ENCODE peak calls at places on chromosomes 6 and 20, in eight cellular contexts. One of them, this sample, is unnamed.

GRCh38 chr6:125974214-125974866 is 12.0 kb upstream of the TRMT11 start:
- DNase-seq in Right ventricle myocardium superior: no peak
- DNase-seq in NCI-H2081: peak
- DNase-seq in GM03348: peak
- DNase-seq in GM20000: peak
- DNase-seq in GM23338: peak
- DNase-seq in HFFc6: peak
- DNase-seq in activated CD4-positive, alpha-beta T cell treated with anti-CD3 and anti-CD28 coated beads, Interleukin-2, amount 50 U/mL, for 1 hour: no peak
- DNase-seq in this sample: no peak

GRCh38 chr6:33490198-33490597 is 35.8 kb downstream of the ZBTB9 start:
- DNase-seq in Right ventricle myocardium superior: no peak
- DNase-seq in NCI-H2081: no peak
- DNase-seq in GM03348: no peak
- DNase-seq in GM20000: no peak
- DNase-seq in GM23338: peak
- DNase-seq in HFFc6: no peak
- DNase-seq in activated CD4-positive, alpha-beta T cell treated with anti-CD3 and anti-CD28 coated beads, Interleukin-2, amount 50 U/mL, for 1 hour: no peak
- DNase-seq in this sample: no peak

GRCh38 chr20:2142649-2143048 is 41.0 kb downstream of the STK35 start:
- DNase-seq in Right ventricle myocardium superior: no peak
- DNase-seq in NCI-H2081: no peak
- DNase-seq in GM03348: no peak
- DNase-seq in GM20000: no peak
- DNase-seq in GM23338: no peak
- DNase-seq in HFFc6: no peak
- DNase-seq in activated CD4-positive, alpha-beta T cell treated with anti-CD3 and anti-CD28 coated beads, Interleukin-2, amount 50 U/mL, for 1 hour: no peak
- DNase-seq in this sample: no peak

GRCh38 chr20:44247131-44247571 is at the start of gene GDAP1L1:
- DNase-seq in Right ventricle myocardium superior: no peak
- DNase-seq in NCI-H2081: peak
- DNase-seq in GM03348: no peak
- DNase-seq in GM20000: no peak
- DNase-seq in GM23338: peak
- DNase-seq in HFFc6: no peak
- DNase-seq in activated CD4-positive, alpha-beta T cell treated with anti-CD3 and anti-CD28 coated beads, Interleukin-2, amount 50 U/mL, for 1 hour: no peak
- DNase-seq in this sample: no peak

GRCh38 chr6:70376628-70377027 is 36.7 kb upstream of the FAM135A start:
- DNase-seq in Right ventricle myocardium superior: no peak
- DNase-seq in NCI-H2081: no peak
- DNase-seq in GM03348: no peak
- DNase-seq in GM20000: no peak
- DNase-seq in GM23338: no peak
- DNase-seq in HFFc6: no peak
- DNase-seq in activated CD4-positive, alpha-beta T cell treated with anti-CD3 and anti-CD28 coated beads, Interleukin-2, amount 50 U/mL, for 1 hour: no peak
- DNase-seq in this sample: no peak

GRCh38 chr6:89763550-89763949 is 56.0 kb downstream of the MDN1 start:
- DNase-seq in Right ventricle myocardium superior: no peak
- DNase-seq in NCI-H2081: no peak
- DNase-seq in GM03348: peak
- DNase-seq in GM20000: no peak
- DNase-seq in GM23338: no peak
- DNase-seq in HFFc6: no peak
- DNase-seq in activated CD4-positive, alpha-beta T cell treated with anti-CD3 and anti-CD28 coated beads, Interleukin-2, amount 50 U/mL, for 1 hour: no peak
- DNase-seq in this sample: no peak

GRCh38 chr20:39861381-39861780 is 827.7 kb downstream of the MAFB start:
- DNase-seq in Right ventricle myocardium superior: no peak
- DNase-seq in NCI-H2081: no peak
- DNase-seq in GM03348: no peak
- DNase-seq in GM20000: no peak
- DNase-seq in GM23338: no peak
- DNase-seq in HFFc6: no peak
- DNase-seq in activated CD4-positive, alpha-beta T cell treated with anti-CD3 and anti-CD28 coated beads, Interleukin-2, amount 50 U/mL, for 1 hour: no peak
- DNase-seq in this sample: no peak

GRCh38 chr6:158357570-158358216 is 45.4 kb downstream of the TULP4 start:
- DNase-seq in Right ventricle myocardium superior: no peak
- DNase-seq in NCI-H2081: no peak
- DNase-seq in GM03348: no peak
- DNase-seq in GM20000: peak
- DNase-seq in GM23338: no peak
- DNase-seq in HFFc6: no peak
- DNase-seq in activated CD4-positive, alpha-beta T cell treated with anti-CD3 and anti-CD28 coated beads, Interleukin-2, amount 50 U/mL, for 1 hour: no peak
- DNase-seq in this sample: no peak

GRCh38 chr6:88477411-88477810 is 311.3 kb upstream of the CNR1 start:
- DNase-seq in Right ventricle myocardium superior: no peak
- DNase-seq in NCI-H2081: no peak
- DNase-seq in GM03348: no peak
- DNase-seq in GM20000: no peak
- DNase-seq in GM23338: no peak
- DNase-seq in HFFc6: no peak
- DNase-seq in activated CD4-positive, alpha-beta T cell treated with anti-CD3 and anti-CD28 coated beads, Interleukin-2, amount 50 U/mL, for 1 hour: no peak
- DNase-seq in this sample: no peak

GRCh38 chr6:44678252-44678935 is 290.9 kb downstream of the CDC5L start:
- DNase-seq in Right ventricle myocardium superior: no peak
- DNase-seq in NCI-H2081: no peak
- DNase-seq in GM03348: no peak
- DNase-seq in GM20000: no peak
- DNase-seq in GM23338: no peak
- DNase-seq in HFFc6: no peak
- DNase-seq in activated CD4-positive, alpha-beta T cell treated with anti-CD3 and anti-CD28 coated beads, Interleukin-2, amount 50 U/mL, for 1 hour: no peak
- DNase-seq in this sample: no peak

GRCh38 chr6:163816441-163816840 is 401.9 kb downstream of the QKI start:
- DNase-seq in Right ventricle myocardium superior: no peak
- DNase-seq in NCI-H2081: no peak
- DNase-seq in GM03348: no peak
- DNase-seq in GM20000: no peak
- DNase-seq in GM23338: no peak
- DNase-seq in HFFc6: no peak
- DNase-seq in activated CD4-positive, alpha-beta T cell treated with anti-CD3 and anti-CD28 coated beads, Interleukin-2, amount 50 U/mL, for 1 hour: no peak
- DNase-seq in this sample: no peak

GRCh38 chr20:64111841-64112641 is 4.7 kb upstream of the NPBWR2 start:
- DNase-seq in Right ventricle myocardium superior: peak
- DNase-seq in NCI-H2081: no peak
- DNase-seq in GM03348: no peak
- DNase-seq in GM20000: no peak
- DNase-seq in GM23338: peak
- DNase-seq in HFFc6: no peak
- DNase-seq in activated CD4-positive, alpha-beta T cell treated with anti-CD3 and anti-CD28 coated beads, Interleukin-2, amount 50 U/mL, for 1 hour: no peak
- DNase-seq in this sample: no peak

GRCh38 chr6:149166324-149166723 is 151.2 kb upstream of the TAB2 start:
- DNase-seq in Right ventricle myocardium superior: no peak
- DNase-seq in NCI-H2081: peak
- DNase-seq in GM03348: no peak
- DNase-seq in GM20000: no peak
- DNase-seq in GM23338: no peak
- DNase-seq in HFFc6: no peak
- DNase-seq in activated CD4-positive, alpha-beta T cell treated with anti-CD3 and anti-CD28 coated beads, Interleukin-2, amount 50 U/mL, for 1 hour: no peak
- DNase-seq in this sample: no peak

GRCh38 chr20:61839223-61839911 is 226.3 kb downstream of the TAF4 start:
- DNase-seq in Right ventricle myocardium superior: no peak
- DNase-seq in NCI-H2081: no peak
- DNase-seq in GM03348: no peak
- DNase-seq in GM20000: no peak
- DNase-seq in GM23338: no peak
- DNase-seq in HFFc6: no peak
- DNase-seq in activated CD4-positive, alpha-beta T cell treated with anti-CD3 and anti-CD28 coated beads, Interleukin-2, amount 50 U/mL, for 1 hour: no peak
- DNase-seq in this sample: no peak

GRCh38 chr6:168052291-168052891 is 26.6 kb downstream of the FRMD1 start:
- DNase-seq in Right ventricle myocardium superior: peak
- DNase-seq in NCI-H2081: no peak
- DNase-seq in GM03348: no peak
- DNase-seq in GM20000: no peak
- DNase-seq in GM23338: no peak
- DNase-seq in HFFc6: no peak
- DNase-seq in activated CD4-positive, alpha-beta T cell treated with anti-CD3 and anti-CD28 coated beads, Interleukin-2, amount 50 U/mL, for 1 hour: no peak
- DNase-seq in this sample: no peak

GRCh38 chr6:52544325-52545022 is 32.4 kb downstream of the TRAM2 start:
- DNase-seq in Right ventricle myocardium superior: no peak
- DNase-seq in NCI-H2081: no peak
- DNase-seq in GM03348: no peak
- DNase-seq in GM20000: no peak
- DNase-seq in GM23338: no peak
- DNase-seq in HFFc6: peak
- DNase-seq in activated CD4-positive, alpha-beta T cell treated with anti-CD3 and anti-CD28 coated beads, Interleukin-2, amount 50 U/mL, for 1 hour: no peak
- DNase-seq in this sample: no peak

GRCh38 chr20:48463916-48464315 is 363.9 kb downstream of the PREX1 start:
- DNase-seq in Right ventricle myocardium superior: no peak
- DNase-seq in NCI-H2081: no peak
- DNase-seq in GM03348: peak
- DNase-seq in GM20000: no peak
- DNase-seq in GM23338: no peak
- DNase-seq in HFFc6: peak
- DNase-seq in activated CD4-positive, alpha-beta T cell treated with anti-CD3 and anti-CD28 coated beads, Interleukin-2, amount 50 U/mL, for 1 hour: no peak
- DNase-seq in this sample: no peak

GRCh38 chr6:74050921-74051320 is 354.9 kb downstream of the CD109 start:
- DNase-seq in Right ventricle myocardium superior: no peak
- DNase-seq in NCI-H2081: no peak
- DNase-seq in GM03348: no peak
- DNase-seq in GM20000: no peak
- DNase-seq in GM23338: peak
- DNase-seq in HFFc6: no peak
- DNase-seq in activated CD4-positive, alpha-beta T cell treated with anti-CD3 and anti-CD28 coated beads, Interleukin-2, amount 50 U/mL, for 1 hour: no peak
- DNase-seq in this sample: no peak

GRCh38 chr20:54980321-54980960 is 505.0 kb downstream of the DOK5 start:
- DNase-seq in Right ventricle myocardium superior: no peak
- DNase-seq in NCI-H2081: peak
- DNase-seq in GM03348: no peak
- DNase-seq in GM20000: no peak
- DNase-seq in GM23338: peak
- DNase-seq in HFFc6: no peak
- DNase-seq in activated CD4-positive, alpha-beta T cell treated with anti-CD3 and anti-CD28 coated beads, Interleukin-2, amount 50 U/mL, for 1 hour: no peak
- DNase-seq in this sample: no peak

GRCh38 chr20:275791-276190 is 14.8 kb downstream of the C20orf96 start:
- DNase-seq in Right ventricle myocardium superior: no peak
- DNase-seq in NCI-H2081: no peak
- DNase-seq in GM03348: no peak
- DNase-seq in GM20000: no peak
- DNase-seq in GM23338: no peak
- DNase-seq in HFFc6: no peak
- DNase-seq in activated CD4-positive, alpha-beta T cell treated with anti-CD3 and anti-CD28 coated beads, Interleukin-2, amount 50 U/mL, for 1 hour: no peak
- DNase-seq in this sample: no peak

GRCh38 chr6:128981716-128982115 is 98.8 kb downstream of the LAMA2 start:
- DNase-seq in Right ventricle myocardium superior: no peak
- DNase-seq in NCI-H2081: no peak
- DNase-seq in GM03348: no peak
- DNase-seq in GM20000: no peak
- DNase-seq in GM23338: no peak
- DNase-seq in HFFc6: no peak
- DNase-seq in activated CD4-positive, alpha-beta T cell treated with anti-CD3 and anti-CD28 coated beads, Interleukin-2, amount 50 U/mL, for 1 hour: no peak
- DNase-seq in this sample: no peak

GRCh38 chr6:125267806-125268523 is 33.8 kb downstream of the HDDC2 start:
- DNase-seq in Right ventricle myocardium superior: no peak
- DNase-seq in NCI-H2081: no peak
- DNase-seq in GM03348: no peak
- DNase-seq in GM20000: no peak
- DNase-seq in GM23338: no peak
- DNase-seq in HFFc6: no peak
- DNase-seq in activated CD4-positive, alpha-beta T cell treated with anti-CD3 and anti-CD28 coated beads, Interleukin-2, amount 50 U/mL, for 1 hour: no peak
- DNase-seq in this sample: no peak